ENCODE peak calls at places on chromosomes 13 and 19, in six cellular contexts. K is cardiac fibroblast; J is caudate nucleus; A is HL-60; D is A673; U is stimulated activated CD8-positive, alpha-beta memory T cell treated with anti-CD3 and anti-CD28 coated beads, Interleukin-4, amount 100 ng/mL, for 24 hours. R is an unnamed sample.

GRCh38 chr19:30784850-30785459 is 412.8 kb downstream of the ZNF536 start:
- DNase-seq in K (peak), J (no peak), A (peak), D (peak), U (peak), R (peak)

GRCh38 chr13:44103721-44104490 is 224.2 kb downstream of the LACC1 start:
- DNase-seq in K (no peak), J (no peak), A (no peak), D (no peak), U (no peak), R (no peak)

GRCh38 chr19:5130371-5131030 is 161.6 kb downstream of the KDM4B start:
- DNase-seq in K (no peak), J (no peak), A (no peak), D (no peak), U (peak), R (no peak)

GRCh38 chr13:48749144-48749543 is 95.4 kb downstream of the CYSLTR2 start:
- DNase-seq in K (peak), J (no peak), A (no peak), D (no peak), U (no peak), R (no peak)

GRCh38 chr19:19460761-19461265 is 54.5 kb downstream of the TSSK6 start:
- DNase-seq in K (peak), J (no peak), A (no peak), D (peak), U (peak), R (peak)

GRCh38 chr19:56993851-56994250 is 125.9 kb upstream of the USP29 start:
- DNase-seq in K (no peak), J (no peak), A (no peak), D (no peak), U (no peak), R (no peak)

GRCh38 chr19:38831142-38831605 is 420 bp downstream of the ECH1 start:
- DNase-seq in K (peak), J (no peak), A (peak), D (no peak), U (no peak), R (no peak)

GRCh38 chr13:109611912-109612691 is 174.3 kb downstream of the IRS2 start:
- DNase-seq in K (no peak), J (no peak), A (no peak), D (no peak), U (no peak), R (no peak)

GRCh38 chr13:66660013-66660804 is 569.9 kb downstream of the PCDH9 start:
- DNase-seq in K (peak), J (no peak), A (no peak), D (peak), U (no peak), R (no peak)

GRCh38 chr19:1251233-1251502 is 2.8 kb downstream of the MIDN start:
- DNase-seq in K (peak), J (no peak), A (no peak), D (peak), U (no peak), R (peak)

GRCh38 chr13:39417131-39417530 is 185.9 kb downstream of the LHFPL6 start:
- DNase-seq in K (peak), J (no peak), A (no peak), D (peak), U (no peak), R (no peak)

R was measured in KBM-7.